ENCODE peak calls at places on chromosomes 5 and 9, in six cellular contexts. L, Y, X, D, Q and V are unnamed samples.

GRCh38 chr5:105230516-105230915 is 1667.9 kb upstream of the NUDT12 start:
- DNase-seq in L (no peak), Y (no peak), X (no peak), D (no peak), Q (no peak), V (no peak)

GRCh38 chr5:146667633-146668032 is 151.6 kb upstream of the GPR151 start:
- DNase-seq in L (no peak), Y (peak; percentile 26), X (no peak), D (no peak), Q (no peak), V (no peak)

GRCh38 chr5:147168578-147169327 is 66.1 kb upstream of the STK32A start:
- DNase-seq in L (no peak), Y (no peak), X (no peak), D (no peak), Q (no peak), V (no peak)

GRCh38 chr5:150152636-150153462 is 2.8 kb downstream of the PDGFRB start:
- DNase-seq in L (no peak), Y (no peak), X (no peak), D (no peak), Q (no peak), V (no peak)

GRCh38 chr5:179914032-179914755 is 6.5 kb upstream of the TBC1D9B start:
- DNase-seq in L (peak; percentile 65), Y (no peak), X (no peak), D (no peak), Q (no peak), V (no peak)

GRCh38 chr5:172509405-172509781 is 55.1 kb upstream of the SH3PXD2B start:
- DNase-seq in L (peak; percentile 16), Y (no peak), X (no peak), D (no peak), Q (no peak), V (no peak)

GRCh38 chr5:113170707-113171106 is 194.1 kb downstream of the DCP2 start:
- DNase-seq in L (no peak), Y (no peak), X (no peak), D (no peak), Q (no peak), V (no peak)

GRCh38 chr9:133351908-133352634 is 4.1 kb downstream of the RPL7A start:
- DNase-seq in L (no peak), Y (no peak), X (peak; percentile 50), D (no peak), Q (peak; percentile 82), V (no peak)

GRCh38 chr9:37902804-37903580 is 935 bp downstream of the SLC25A51 start:
- DNase-seq in L (no peak), Y (no peak), X (no peak), D (peak; percentile 33), Q (no peak), V (peak; percentile 45)

GRCh38 chr9:136170291-136170901 is 34.5 kb downstream of the LHX3 start:
- DNase-seq in L (no peak), Y (no peak), X (peak; percentile 51), D (no peak), Q (no peak), V (peak; percentile 24)

GRCh38 chr9:121935744-121936143 is 157.4 kb downstream of the TTLL11 start:
- DNase-seq in L (no peak), Y (no peak), X (no peak), D (no peak), Q (no peak), V (no peak)

GRCh38 chr9:115999498-115999897 is 154.1 kb upstream of the PAPPA start:
- DNase-seq in L (no peak), Y (no peak), X (no peak), D (no peak), Q (no peak), V (no peak)

GRCh38 chr5:172358345-172358744 is 74.8 kb upstream of the UBTD2 start:
- DNase-seq in L (no peak), Y (no peak), X (no peak), D (no peak), Q (no peak), V (no peak)

GRCh38 chr5:53253421-53253871 is 143.9 kb upstream of the MOCS2 start:
- DNase-seq in L (no peak), Y (no peak), X (no peak), D (no peak), Q (no peak), V (peak; percentile 0)

GRCh38 chr9:125472926-125473701 is 211.5 kb downstream of the GAPVD1 start:
- DNase-seq in L (no peak), Y (no peak), X (no peak), D (no peak), Q (no peak), V (no peak)

GRCh38 chr9:114717908-114718486 is 36.0 kb upstream of the TEX48 start:
- DNase-seq in L (no peak), Y (no peak), X (no peak), D (no peak), Q (no peak), V (no peak)

GRCh38 chr5:138981606-138982005 is 106.5 kb upstream of the LRRTM2 start:
- DNase-seq in L (no peak), Y (no peak), X (peak; percentile 59), D (no peak), Q (no peak), V (peak; percentile 15)

GRCh38 chr9:129139993-129140396 is 28.8 kb downstream of the PTPA start:
- DNase-seq in L (peak; percentile 95), Y (peak; percentile 96), X (peak; percentile 85), D (peak; percentile 81), Q (peak; percentile 98), V (peak; percentile 72)

GRCh38 chr9:124285903-124286291 is 28.1 kb downstream of the NEK6 start:
- DNase-seq in L (peak; percentile 85), Y (peak; percentile 42), X (peak; percentile 46), D (peak; percentile 44), Q (no peak), V (peak; percentile 49)

GRCh38 chr5:151772029-151772867 is 494 bp downstream of the G3BP1 start:
- DNase-seq in L (peak; percentile 46), Y (no peak), X (peak; percentile 54), D (no peak), Q (no peak), V (peak; percentile 70)

GRCh38 chr9:133003671-133004090 is 25.2 kb downstream of the GFI1B start:
- DNase-seq in L (no peak), Y (no peak), X (no peak), D (peak; percentile 79), Q (peak; percentile 65), V (no peak)